ENCODE peak calls at places on chromosome 13, in seven cellular contexts. One of them, this sample, is unnamed.

GRCh38 chr13:106738279-106738678 is 170.3 kb upstream of the ARGLU1 start:
- DNase-seq in K562: no peak
- DNase-seq in HCT116: no peak
- DNase-seq in GM12878: no peak
- DNase-seq in H1: no peak
- DNase-seq in HepG2: no peak
- DNase-seq in SK-N-SH: no peak
- DNase-seq in this sample: no peak

GRCh38 chr13:60448907-60449510 is 52.0 kb downstream of the TDRD3 start:
- DNase-seq in K562: peak; percentile 34
- DNase-seq in HCT116: peak; percentile 28
- DNase-seq in GM12878: no peak
- DNase-seq in H1: no peak
- DNase-seq in HepG2: peak; percentile 31
- DNase-seq in SK-N-SH: peak; percentile 24
- DNase-seq in this sample: peak; percentile 12

GRCh38 chr13:77985866-77986636 is 67.4 kb upstream of the EDNRB start:
- DNase-seq in K562: no peak
- DNase-seq in HCT116: no peak
- DNase-seq in GM12878: no peak
- DNase-seq in H1: no peak
- DNase-seq in HepG2: no peak
- DNase-seq in SK-N-SH: no peak
- DNase-seq in this sample: no peak

GRCh38 chr13:113357529-113357928 is 6.4 kb downstream of the GRTP1 start:
- DNase-seq in K562: no peak
- DNase-seq in HCT116: no peak
- DNase-seq in GM12878: no peak
- DNase-seq in H1: no peak
- DNase-seq in HepG2: no peak
- DNase-seq in SK-N-SH: no peak
- DNase-seq in this sample: peak; percentile 2

GRCh38 chr13:75362026-75362425 is 119.9 kb downstream of the TBC1D4 start:
- DNase-seq in K562: no peak
- DNase-seq in HCT116: no peak
- DNase-seq in GM12878: no peak
- DNase-seq in H1: no peak
- DNase-seq in HepG2: no peak
- DNase-seq in SK-N-SH: no peak
- DNase-seq in this sample: no peak

GRCh38 chr13:74110053-74110452 is 24.2 kb downstream of the KLF12 start:
- DNase-seq in K562: no peak
- DNase-seq in HCT116: no peak
- DNase-seq in GM12878: no peak
- DNase-seq in H1: no peak
- DNase-seq in HepG2: no peak
- DNase-seq in SK-N-SH: no peak
- DNase-seq in this sample: no peak

GRCh38 chr13:109790951-109791605 is 4.7 kb upstream of the IRS2 start:
- DNase-seq in K562: no peak
- DNase-seq in HCT116: no peak
- DNase-seq in GM12878: no peak
- DNase-seq in H1: no peak
- DNase-seq in HepG2: peak; percentile 22
- DNase-seq in SK-N-SH: peak; percentile 69
- DNase-seq in this sample: no peak

GRCh38 chr13:79282976-79283375 is 123.1 kb downstream of the RBM26 start:
- DNase-seq in K562: no peak
- DNase-seq in HCT116: no peak
- DNase-seq in GM12878: no peak
- DNase-seq in H1: no peak
- DNase-seq in HepG2: peak; percentile 20
- DNase-seq in SK-N-SH: no peak
- DNase-seq in this sample: no peak

GRCh38 chr13:20219585-20219984 is 12.5 kb downstream of the GJB6 start:
- DNase-seq in K562: no peak
- DNase-seq in HCT116: no peak
- DNase-seq in GM12878: peak; percentile 23
- DNase-seq in H1: no peak
- DNase-seq in HepG2: no peak
- DNase-seq in SK-N-SH: no peak
- DNase-seq in this sample: no peak

GRCh38 chr13:113204378-113204734 is 4.1 kb downstream of the PCID2 start:
- DNase-seq in K562: no peak
- DNase-seq in HCT116: no peak
- DNase-seq in GM12878: no peak
- DNase-seq in H1: no peak
- DNase-seq in HepG2: no peak
- DNase-seq in SK-N-SH: no peak
- DNase-seq in this sample: no peak

GRCh38 chr13:100825551-100825950 is 151.0 kb upstream of the TMTC4 start:
- DNase-seq in K562: no peak
- DNase-seq in HCT116: no peak
- DNase-seq in GM12878: no peak
- DNase-seq in H1: no peak
- DNase-seq in HepG2: no peak
- DNase-seq in SK-N-SH: no peak
- DNase-seq in this sample: no peak

GRCh38 chr13:24618219-24618955 is 61.8 kb upstream of the ATP12A start:
- DNase-seq in K562: no peak
- DNase-seq in HCT116: no peak
- DNase-seq in GM12878: peak; percentile 40
- DNase-seq in H1: no peak
- DNase-seq in HepG2: no peak
- DNase-seq in SK-N-SH: no peak
- DNase-seq in this sample: no peak

GRCh38 chr13:99657848-99658265 is 156.6 kb downstream of the TM9SF2 start:
- DNase-seq in K562: no peak
- DNase-seq in HCT116: no peak
- DNase-seq in GM12878: no peak
- DNase-seq in H1: peak; percentile 74
- DNase-seq in HepG2: no peak
- DNase-seq in SK-N-SH: peak; percentile 28
- DNase-seq in this sample: no peak

GRCh38 chr13:98930014-98930625 is 47.7 kb downstream of the DOCK9 start:
- DNase-seq in K562: no peak
- DNase-seq in HCT116: no peak
- DNase-seq in GM12878: no peak
- DNase-seq in H1: no peak
- DNase-seq in HepG2: no peak
- DNase-seq in SK-N-SH: no peak
- DNase-seq in this sample: no peak

GRCh38 chr13:80740076-80740475 is 399.1 kb upstream of the SPRY2 start:
- DNase-seq in K562: no peak
- DNase-seq in HCT116: no peak
- DNase-seq in GM12878: no peak
- DNase-seq in H1: no peak
- DNase-seq in HepG2: no peak
- DNase-seq in SK-N-SH: no peak
- DNase-seq in this sample: no peak

GRCh38 chr13:27406178-27406939 is 18.1 kb upstream of the GTF3A start:
- DNase-seq in K562: peak; percentile 17
- DNase-seq in HCT116: no peak
- DNase-seq in GM12878: no peak
- DNase-seq in H1: no peak
- DNase-seq in HepG2: peak; percentile 43
- DNase-seq in SK-N-SH: peak; percentile 53
- DNase-seq in this sample: no peak

GRCh38 chr13:111460548-111461444 is 140.4 kb downstream of the TEX29 start:
- DNase-seq in K562: no peak
- DNase-seq in HCT116: peak; percentile 32
- DNase-seq in GM12878: no peak
- DNase-seq in H1: peak; percentile 54
- DNase-seq in HepG2: peak; percentile 15
- DNase-seq in SK-N-SH: peak; percentile 50
- DNase-seq in this sample: no peak

GRCh38 chr13:46492946-46493345 is 60.0 kb upstream of the LRCH1 start:
- DNase-seq in K562: peak; percentile 16
- DNase-seq in HCT116: peak; percentile 32
- DNase-seq in GM12878: no peak
- DNase-seq in H1: no peak
- DNase-seq in HepG2: peak; percentile 22
- DNase-seq in SK-N-SH: peak; percentile 46
- DNase-seq in this sample: no peak

GRCh38 chr13:101065314-101065713 is 351.0 kb downstream of the NALCN start:
- DNase-seq in K562: no peak
- DNase-seq in HCT116: no peak
- DNase-seq in GM12878: no peak
- DNase-seq in H1: no peak
- DNase-seq in HepG2: no peak
- DNase-seq in SK-N-SH: no peak
- DNase-seq in this sample: no peak

GRCh38 chr13:44125943-44126469 is 246.3 kb downstream of the LACC1 start:
- DNase-seq in K562: no peak
- DNase-seq in HCT116: no peak
- DNase-seq in GM12878: no peak
- DNase-seq in H1: no peak
- DNase-seq in HepG2: no peak
- DNase-seq in SK-N-SH: no peak
- DNase-seq in this sample: no peak

GRCh38 chr13:44131069-44131614 is 242.5 kb upstream of the SERP2 start:
- DNase-seq in K562: no peak
- DNase-seq in HCT116: no peak
- DNase-seq in GM12878: no peak
- DNase-seq in H1: no peak
- DNase-seq in HepG2: no peak
- DNase-seq in SK-N-SH: no peak
- DNase-seq in this sample: no peak

GRCh38 chr13:44132710-44133109 is 240.9 kb upstream of the SERP2 start:
- DNase-seq in K562: no peak
- DNase-seq in HCT116: peak; percentile 38
- DNase-seq in GM12878: no peak
- DNase-seq in H1: no peak
- DNase-seq in HepG2: no peak
- DNase-seq in SK-N-SH: no peak
- DNase-seq in this sample: no peak

GRCh38 chr13:44129418-44129817 is 244.2 kb upstream of the SERP2 start:
- DNase-seq in K562: no peak
- DNase-seq in HCT116: no peak
- DNase-seq in GM12878: no peak
- DNase-seq in H1: no peak
- DNase-seq in HepG2: no peak
- DNase-seq in SK-N-SH: no peak
- DNase-seq in this sample: no peak

GRCh38 chr13:44128522-44128921 is 245.1 kb upstream of the SERP2 start:
- DNase-seq in K562: no peak
- DNase-seq in HCT116: no peak
- DNase-seq in GM12878: no peak
- DNase-seq in H1: no peak
- DNase-seq in HepG2: no peak
- DNase-seq in SK-N-SH: no peak
- DNase-seq in this sample: no peak
- TF ChIP-seq POLR2AphosphoS5 in K562: no peak
- TF ChIP-seq POLR2AphosphoS5 in HCT116: no peak
- TF ChIP-seq POLR2AphosphoS5 in GM12878: no peak
- TF ChIP-seq POLR2AphosphoS5 in H1: no peak
- TF ChIP-seq POLR2AphosphoS5 in HepG2: no peak
- TF ChIP-seq POLR2AphosphoS5 in SK-N-SH: no peak
- TF ChIP-seq POLR2AphosphoS5 in this sample: no peak

GRCh38 chr13:30307194-30307965 is at the start of gene KATNAL1:
- DNase-seq in K562: peak; percentile 83
- DNase-seq in HCT116: no peak
- DNase-seq in GM12878: no peak
- DNase-seq in H1: peak; percentile 83
- DNase-seq in HepG2: peak; percentile 56
- DNase-seq in SK-N-SH: peak; percentile 93
- DNase-seq in this sample: no peak

GRCh38 chr13:30306762-30307193 is 573 bp downstream of the KATNAL1 start:
- DNase-seq in K562: peak; percentile 72
- DNase-seq in HCT116: peak; percentile 80
- DNase-seq in GM12878: peak; percentile 66
- DNase-seq in H1: peak; percentile 95
- DNase-seq in HepG2: peak; percentile 87
- DNase-seq in SK-N-SH: peak; percentile 93
- DNase-seq in this sample: no peak

GRCh38 chr13:30307966-30308290 is 577 bp upstream of the KATNAL1 start:
- DNase-seq in K562: no peak
- DNase-seq in HCT116: no peak
- DNase-seq in GM12878: no peak
- DNase-seq in H1: no peak
- DNase-seq in HepG2: no peak
- DNase-seq in SK-N-SH: no peak
- DNase-seq in this sample: no peak

GRCh38 chr13:30303269-30303668 is 4.1 kb downstream of the KATNAL1 start:
- DNase-seq in K562: no peak
- DNase-seq in HCT116: no peak
- DNase-seq in GM12878: no peak
- DNase-seq in H1: no peak
- DNase-seq in HepG2: no peak
- DNase-seq in SK-N-SH: no peak
- DNase-seq in this sample: no peak

DNA sequence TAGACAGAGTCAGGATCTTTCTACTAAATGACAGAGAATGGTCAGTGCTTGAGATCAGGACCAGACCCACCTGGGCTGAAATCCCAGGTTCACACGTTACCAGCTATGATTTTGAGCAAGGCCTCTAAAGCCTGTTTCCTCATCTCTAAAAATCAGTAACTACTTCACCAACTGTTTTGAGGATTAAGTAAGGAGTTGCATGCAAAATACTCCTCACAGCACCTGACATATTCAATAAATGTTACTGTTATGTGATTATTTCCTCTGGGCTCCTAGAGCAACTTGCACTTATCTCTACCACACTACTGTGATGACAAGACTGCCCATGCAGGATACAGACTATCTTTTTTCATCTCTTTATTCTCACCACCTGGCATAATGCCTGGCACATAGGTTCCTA is 1.9 kb downstream of the KATNAL1 start:
- DNase-seq in K562: no peak
- DNase-seq in HCT116: no peak
- DNase-seq in GM12878: no peak
- DNase-seq in H1: no peak
- DNase-seq in HepG2: no peak
- DNase-seq in SK-N-SH: no peak
- DNase-seq in this sample: no peak
- H3K4me3 ChIP-seq in K562: no peak overlapping the region
- H3K4me3 ChIP-seq in HCT116: peak overlapping the region; percentile 69
- H3K4me3 ChIP-seq in GM12878: peak overlapping the region; percentile 67
- H3K4me3 ChIP-seq in H1: peak overlapping the region; percentile 88
- H3K4me3 ChIP-seq in HepG2: no peak overlapping the region
- H3K4me3 ChIP-seq in SK-N-SH: peak overlapping the region; percentile 91
- H3K4me3 ChIP-seq in this sample: no peak overlapping the region

DNA sequence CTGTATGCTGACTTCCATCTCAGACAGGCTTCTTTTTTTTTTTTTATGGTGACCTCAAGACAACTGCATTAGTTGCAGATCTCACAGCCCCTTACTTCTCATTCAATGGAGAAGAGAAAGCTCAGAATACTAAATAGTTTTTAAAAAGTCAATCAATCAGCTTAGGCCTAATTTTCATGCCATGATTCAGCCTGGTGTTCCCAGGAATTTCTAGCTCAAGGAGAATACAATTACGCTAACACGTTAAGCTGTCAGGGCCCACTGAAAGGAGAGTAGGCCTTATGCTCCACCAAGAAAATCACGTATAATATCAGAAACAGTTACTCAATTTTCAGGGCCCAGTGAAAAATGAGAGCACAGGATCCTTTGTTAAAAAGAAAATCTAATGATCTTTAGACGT is 1596.0 kb upstream of the MIR17HG start:
- DNase-seq in K562: no peak
- DNase-seq in HCT116: no peak
- DNase-seq in GM12878: no peak
- DNase-seq in H1: no peak
- DNase-seq in HepG2: no peak
- DNase-seq in SK-N-SH: no peak
- DNase-seq in this sample: no peak
- TF ChIP-seq SIN3A in K562: no peak
- TF ChIP-seq SIN3A in HCT116: no peak
- TF ChIP-seq SIN3A in GM12878: no peak
- TF ChIP-seq SIN3A in H1: no peak
- TF ChIP-seq SIN3A in HepG2: no peak
- TF ChIP-seq SIN3A in SK-N-SH: no peak
- TF ChIP-seq SIN3A in this sample: no peak

GRCh38 chr13:29613101-29613500 is 17.6 kb upstream of the SLC7A1 start:
- DNase-seq in K562: no peak
- DNase-seq in HCT116: no peak
- DNase-seq in GM12878: no peak
- DNase-seq in H1: no peak
- DNase-seq in HepG2: no peak
- DNase-seq in SK-N-SH: no peak
- DNase-seq in this sample: no peak
- TF ChIP-seq POLR2AphosphoS5 in K562: no peak
- TF ChIP-seq POLR2AphosphoS5 in HCT116: no peak
- TF ChIP-seq POLR2AphosphoS5 in GM12878: no peak
- TF ChIP-seq POLR2AphosphoS5 in H1: no peak
- TF ChIP-seq POLR2AphosphoS5 in HepG2: no peak
- TF ChIP-seq POLR2AphosphoS5 in SK-N-SH: no peak
- TF ChIP-seq POLR2AphosphoS5 in this sample: no peak

This sample was measured in Panc1.